ENCODE peak calls at places on chromosomes 4 and X, in seven cellular contexts. Q is K562, N is T47D, D is SK-N-SH, E is GM12878, K is HCT116, X is HepG2. F is an unnamed sample.

GRCh38 chrX:83416273-83416672 is 91.8 kb upstream of the POU3F4 start:
- DNase-seq in X (no peak), E (no peak), N (peak; percentile 42), K (no peak), D (peak; percentile 1), Q (no peak), F (no peak)

GRCh38 chrX:16124201-16124600 is 836 bp downstream of the GRPR start:
- DNase-seq in E (no peak), K (no peak), D (no peak), Q (no peak), N (peak; percentile 33), X (no peak), F (no peak)

GRCh38 chrX:53438174-53438831 is 4.1 kb upstream of the HSD17B10 start:
- DNase-seq in X (no peak), D (no peak), N (no peak), E (no peak), K (no peak), Q (no peak), F (no peak)

GRCh38 chr4:32841217-32841616 is 2121.0 kb downstream of the PCDH7 start:
- DNase-seq in X (peak; percentile 23), E (no peak), K (no peak), N (no peak), Q (no peak), D (no peak), F (no peak)

GRCh38 chr4:158729716-158730559 is 6.7 kb upstream of the PPID start:
- DNase-seq in X (peak; percentile 67), D (peak; percentile 75), N (peak; percentile 69), K (peak; percentile 61), Q (no peak), E (peak; percentile 44), F (peak; percentile 48)

GRCh38 chrX:30875957-30876356 is 13.1 kb downstream of the TAB3 start:
- DNase-seq in Q (no peak), D (no peak), N (no peak), K (no peak), X (peak; percentile 27), E (no peak), F (no peak)

GRCh38 chr4:79049840-79050520 is 110.7 kb upstream of the PAQR3 start:
- DNase-seq in X (no peak), E (no peak), N (peak; percentile 19), Q (no peak), D (peak; percentile 24), K (no peak), F (no peak)

GRCh38 chr4:94525993-94526740 is 74.4 kb downstream of the PDLIM5 start:
- DNase-seq in Q (no peak), D (no peak), K (no peak), X (no peak), N (no peak), E (no peak), F (no peak)

GRCh38 chr4:109873791-109874514 is 26.0 kb downstream of the LRIT3 start:
- DNase-seq in Q (no peak), K (peak; percentile 3), D (no peak), X (no peak), N (peak; percentile 44), E (no peak), F (no peak)

GRCh38 chr4:177759714-177760113 is 317.5 kb upstream of the AGA start:
- DNase-seq in K (no peak), Q (no peak), D (no peak), N (no peak), E (no peak), X (no peak), F (no peak)

GRCh38 chrX:2410279-2411020 is 90.3 kb downstream of the DHRSX start:
- DNase-seq in D (no peak), N (no peak), E (no peak), K (no peak), X (peak; percentile 77), Q (no peak), F (no peak)

GRCh38 chrX:96182366-96182765 is 502.3 kb upstream of the DIAPH2 start:
- DNase-seq in X (peak; percentile 2), E (no peak), Q (no peak), N (peak; percentile 4), K (no peak), D (peak; percentile 0), F (no peak)

GRCh38 chr4:78184584-78184983 is 127.5 kb downstream of the FRAS1 start:
- DNase-seq in N (no peak), X (no peak), Q (no peak), K (no peak), D (no peak), E (no peak), F (no peak)

GRCh38 chr4:78989697-78990270 is 50.5 kb upstream of the PAQR3 start:
- DNase-seq in N (no peak), D (no peak), K (no peak), X (no peak), E (no peak), Q (no peak), F (no peak)

GRCh38 chr4:16067515-16067914 is 16.3 kb downstream of the PROM1 start:
- DNase-seq in E (no peak), K (peak; percentile 73), N (no peak), X (peak; percentile 52), D (no peak), Q (no peak), F (no peak)

GRCh38 chrX:151713859-151714258 is 2.0 kb upstream of the FATE1 start:
- DNase-seq in D (peak; percentile 48), Q (peak; percentile 53), X (peak; percentile 0), E (no peak), N (peak; percentile 0), K (peak; percentile 2), F (peak; percentile 63)

GRCh38 chr4:3420956-3421355 is 20.8 kb upstream of the HGFAC start:
- DNase-seq in K (no peak), Q (no peak), N (no peak), E (no peak), X (no peak), D (no peak), F (no peak)

GRCh38 chr4:107153228-107153627 is 117.1 kb upstream of the DKK2 start:
- DNase-seq in K (no peak), E (no peak), N (no peak), X (peak; percentile 11), D (no peak), Q (no peak), F (peak; percentile 36)

GRCh38 chr4:118927976-118928375 is 39.3 kb downstream of the SYNPO2 start:
- DNase-seq in E (no peak), K (no peak), Q (no peak), D (no peak), X (no peak), N (no peak), F (no peak)

GRCh38 chrX:55787727-55788126 is 70.2 kb downstream of the RRAGB start:
- DNase-seq in D (no peak), E (no peak), Q (no peak), N (no peak), K (no peak), X (no peak), F (no peak)

GRCh38 chr4:106287353-106287969 is 28.5 kb downstream of the TBCK start:
- DNase-seq in D (no peak), Q (no peak), E (no peak), X (peak; percentile 97), N (no peak), K (no peak), F (no peak)

GRCh38 chr4:8601556-8601955 is 9.0 kb downstream of the CPZ start:
- DNase-seq in K (no peak), Q (no peak), D (no peak), E (no peak), N (no peak), X (no peak), F (no peak)

GRCh38 chr4:24471623-24472510 is 112.5 kb downstream of the DHX15 start:
- DNase-seq in N (no peak), E (no peak), Q (no peak), K (no peak), X (no peak), D (peak; percentile 51), F (no peak)

GRCh38 chrX:149996515-149996914 is 58.2 kb upstream of the EOLA2 start:
- DNase-seq in D (no peak), Q (no peak), E (no peak), N (no peak), K (no peak), X (peak; percentile 2), F (no peak)

GRCh38 chr4:87097075-87097474 is 123.3 kb downstream of the KLHL8 start:
- DNase-seq in N (no peak), X (no peak), E (no peak), Q (peak; percentile 22), K (no peak), D (no peak), F (no peak)

GRCh38 chrX:155070663-155070974 is 317 bp downstream of the CMC4 start:
- DNase-seq in E (no peak), X (no peak), D (peak; percentile 48), N (no peak), Q (no peak), K (no peak), F (no peak)

GRCh38 chr4:2932561-2932950 is 30.6 kb downstream of the NOP14 start:
- DNase-seq in X (no peak), Q (no peak), E (no peak), N (no peak), D (no peak), K (no peak), F (no peak)

DNA sequence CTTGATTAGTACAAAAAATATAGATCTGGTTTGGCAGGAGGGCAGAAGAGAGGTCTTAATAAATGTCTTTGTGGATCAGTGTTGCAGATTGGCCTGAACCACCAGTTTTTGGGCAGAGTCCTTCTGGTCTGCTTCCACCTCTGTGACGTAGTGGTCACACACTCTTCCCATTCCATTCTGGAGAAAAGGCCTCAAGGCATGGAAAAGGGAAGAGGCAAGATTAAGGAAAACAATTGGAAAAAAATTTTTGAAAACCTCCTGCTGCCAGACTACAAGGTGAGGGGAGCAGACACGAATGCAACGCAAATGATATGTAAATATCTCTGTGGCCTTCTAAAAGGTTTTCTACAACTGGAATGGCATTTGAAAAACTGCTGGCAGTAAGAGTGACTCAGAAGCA is 24.3 kb upstream of the FAM47C start:
- DNase-seq in N (no peak), X (no peak), K (no peak), E (no peak), Q (no peak), D (no peak), F (no peak)
- TF ChIP-seq JUND in N (no peak), X (no peak), K (no peak), E (no peak), Q (no peak), D (no peak), F (no peak)

GRCh38 chrX:74521961-74522833 is 92.2 kb downstream of the RLIM start:
- DNase-seq in X (no peak), K (no peak), E (no peak), Q (no peak), D (peak; percentile 25), N (no peak), F (no peak)
- TF ChIP-seq JUND in X (no peak), K (no peak), E (no peak), Q (no peak), D (no peak), N (no peak), F (no peak)

DNA sequence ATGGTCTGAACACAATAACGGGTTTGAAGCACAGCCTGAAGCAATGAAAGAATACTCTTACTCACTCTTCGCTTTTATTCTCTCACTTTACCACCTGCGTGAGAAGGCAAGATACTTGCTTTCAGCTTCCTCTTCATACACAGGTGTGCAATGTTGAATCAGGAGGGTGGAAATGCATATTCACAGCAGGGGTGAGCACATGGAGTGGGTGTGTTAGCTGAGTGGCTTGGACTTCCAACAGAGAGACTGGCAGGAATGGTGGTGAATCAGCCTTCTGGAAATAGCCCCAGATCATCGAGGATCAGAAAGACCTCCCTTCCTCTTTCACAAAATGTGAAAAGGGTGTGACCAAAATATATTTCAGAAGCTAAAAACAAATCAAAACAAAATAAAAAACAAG is 521.2 kb downstream of the STIM2 start:
- DNase-seq in X (no peak), E (no peak), K (peak; percentile 23), N (no peak), D (peak; percentile 1), Q (no peak), F (no peak)
- TF ChIP-seq JUND in X (no peak), E (no peak), K (peak; percentile 42), N (no peak), D (no peak), Q (no peak), F (no peak)

GRCh38 chr4:53055274-53055673 is 193.2 kb downstream of the RASL11B start:
- DNase-seq in D (peak; percentile 14), Q (no peak), N (no peak), E (no peak), X (no peak), K (no peak), F (no peak)
- TF ChIP-seq JUND in D (no peak), Q (no peak), N (no peak), E (no peak), X (no peak), K (no peak), F (no peak)

F was measured in H1.